ENCODE peak calls at places on chromosomes 16 and 17, in four cellular contexts. W is GM12878, M is K562, T is HepG2. I is an unnamed sample.

GRCh38 chr17:15456972-15457722 is 10.3 kb downstream of the CDRT4 start:
- DNase-seq in T (peak), M (no peak), W (no peak), I (no peak)

GRCh38 chr17:62692721-62693431 is 65.4 kb downstream of the MRC2 start:
- DNase-seq in T (peak), M (peak), W (no peak), I (peak)

GRCh38 chr16:17343028-17343427 is 127.7 kb downstream of the XYLT1 start:
- DNase-seq in T (no peak), W (peak), M (no peak), I (no peak)

GRCh38 chr16:57486858-57487834 is 853 bp upstream of the DOK4 start:
- DNase-seq in W (no peak), T (no peak), M (no peak), I (no peak)

GRCh38 chr16:3168706-3169105 is 19.3 kb upstream of the OR1F1 start:
- DNase-seq in W (no peak), T (no peak), M (no peak), I (no peak)

GRCh38 chr17:45224671-45225050 is 3.0 kb downstream of the FMNL1 start:
- DNase-seq in T (no peak), W (no peak), M (no peak), I (no peak)

GRCh38 chr16:55499281-55499680 is 9.6 kb upstream of the LPCAT2 start:
- DNase-seq in T (no peak), W (no peak), M (no peak), I (no peak)

GRCh38 chr16:31472559-31473203 is 729 bp downstream of the TGFB1I1 start:
- DNase-seq in M (peak), T (peak), W (no peak), I (peak)

GRCh38 chr16:56662357-56663354 is 4.9 kb downstream of the MT1F start:
- DNase-seq in M (no peak), T (no peak), W (no peak), I (peak)

GRCh38 chr16:81378049-81378448 is 63.3 kb downstream of the GAN start:
- DNase-seq in W (no peak), T (no peak), M (no peak), I (no peak)

GRCh38 chr16:23650674-23651073 is 9.4 kb downstream of the DCTN5 start:
- DNase-seq in W (no peak), M (no peak), T (no peak), I (no peak)

GRCh38 chr17:58028591-58028990 is 21.5 kb upstream of the SRSF1 start:
- DNase-seq in T (no peak), W (no peak), M (no peak), I (no peak)

GRCh38 chr16:72429566-72430160 is 257.7 kb upstream of the PMFBP1 start:
- DNase-seq in T (no peak), M (no peak), W (no peak), I (no peak)

GRCh38 chr16:78291642-78292041 is 192.2 kb downstream of the WWOX start:
- DNase-seq in M (no peak), T (no peak), W (no peak), I (peak)

GRCh38 chr17:50059256-50059655 is 3.3 kb downstream of the ITGA3 start:
- DNase-seq in M (no peak), T (no peak), W (no peak), I (no peak)

GRCh38 chr17:69326302-69327059 is 452 bp downstream of the ABCA5 start:
- DNase-seq in W (no peak), M (no peak), T (peak), I (no peak)

GRCh38 chr17:5745091-5745820 is 160.9 kb upstream of the NLRP1 start:
- DNase-seq in T (no peak), M (no peak), W (no peak), I (no peak)

GRCh38 chr17:16911141-16911937 is 60.6 kb downstream of the TNFRSF13B start:
- DNase-seq in M (peak), W (no peak), T (no peak), I (no peak)

GRCh38 chr16:30065943-30066881 is 652 bp downstream of the ALDOA start:
- DNase-seq in W (no peak), T (no peak), M (peak), I (peak)

DNA sequence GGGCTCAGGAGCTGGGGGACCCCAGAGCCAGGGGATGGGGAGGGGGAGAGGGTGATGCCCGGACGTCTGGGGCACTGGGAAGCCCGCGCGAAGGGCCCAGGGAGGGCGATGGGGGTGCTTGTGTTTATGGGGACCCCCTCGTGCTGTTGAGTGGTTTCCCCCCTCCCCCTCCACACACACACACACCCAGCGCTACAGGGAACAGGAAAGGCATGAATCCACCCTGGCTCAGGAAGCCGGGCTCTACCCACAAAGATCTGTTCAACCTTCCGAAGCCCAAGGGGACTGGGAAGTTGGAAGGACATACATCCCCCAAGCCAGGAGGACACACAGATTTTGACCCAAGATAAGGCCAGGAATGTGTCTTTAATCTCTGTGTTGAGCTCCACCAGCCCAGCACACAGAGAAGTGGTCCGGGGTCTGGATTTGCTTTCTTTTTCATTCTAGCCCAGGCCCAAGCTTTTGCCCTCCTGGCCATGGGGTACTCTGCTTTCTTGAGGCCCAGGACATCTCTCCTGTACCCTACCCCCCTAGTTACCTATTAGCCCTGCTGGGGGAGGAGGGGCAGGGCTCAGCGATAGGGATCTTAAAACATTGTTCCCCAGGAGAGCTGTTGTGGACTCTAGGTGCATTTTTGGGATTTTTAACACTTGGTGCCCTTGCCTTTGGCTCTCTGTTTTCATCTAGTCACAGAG is 1.2 kb downstream of the UBALD2 start:
- DNase-seq in T (peak), M (no peak), W (no peak), I (no peak)
- TF ChIP-seq POLR2AphosphoS5 in T (no peak), M (no peak), W (peak), I (no peak)

GRCh38 chr16:8572063-8572918 is 18.0 kb downstream of the TMEM114 start:
- DNase-seq in M (no peak), W (no peak), T (no peak), I (no peak)
- TF ChIP-seq JUNB in M (no peak), W (no peak), T (no peak), I (no peak)

GRCh38 chr17:60526726-60527125 is 684 bp upstream of the APPBP2 start:
- DNase-seq in W (no peak), T (no peak), M (no peak), I (peak)
- TF ChIP-seq CTCF in W (no peak), T (no peak), M (no peak), I (no peak)

DNA sequence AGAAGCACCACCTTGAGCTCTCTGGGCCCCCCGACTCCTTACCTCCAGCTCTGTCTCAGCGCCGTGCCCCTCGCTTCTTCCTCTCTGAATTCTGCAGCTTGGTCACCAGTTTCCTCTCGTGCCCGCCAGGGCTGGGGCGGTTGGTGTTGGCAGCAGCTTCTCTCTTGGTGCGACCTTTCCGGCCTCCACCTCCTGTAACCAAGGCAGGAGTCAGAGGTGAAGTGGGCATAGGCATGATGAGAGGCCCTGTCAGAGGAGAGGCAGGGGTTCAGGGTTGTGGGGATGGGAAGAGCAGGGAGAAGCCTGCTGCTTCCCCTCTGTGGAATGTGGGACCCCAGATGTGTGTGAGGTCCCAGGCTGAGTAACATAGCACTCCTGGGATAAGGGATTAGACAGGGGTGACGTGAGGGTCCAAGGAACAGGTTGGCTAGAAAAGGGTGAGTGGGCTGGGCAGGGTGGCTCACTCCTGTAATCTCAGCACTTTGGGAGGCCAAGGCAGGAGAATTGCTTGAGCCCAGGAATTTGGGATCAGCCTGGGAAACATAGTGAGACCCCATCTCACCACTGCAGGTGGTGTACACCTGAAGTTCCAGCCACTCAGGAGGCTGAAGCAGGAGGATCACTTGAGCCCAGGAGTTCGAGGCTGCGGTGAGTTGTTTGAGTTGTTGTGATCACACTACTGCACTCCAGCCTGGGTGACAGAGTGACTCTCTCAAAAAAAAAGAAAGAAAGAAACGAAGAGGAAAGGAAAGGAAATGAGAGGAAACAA is 626 bp downstream of the NUPR1 start:
- DNase-seq in T (no peak), W (no peak), M (no peak), I (no peak)
- TF ChIP-seq POLR2AphosphoS5 in T (no peak), W (no peak), M (no peak), I (no peak)

DNA sequence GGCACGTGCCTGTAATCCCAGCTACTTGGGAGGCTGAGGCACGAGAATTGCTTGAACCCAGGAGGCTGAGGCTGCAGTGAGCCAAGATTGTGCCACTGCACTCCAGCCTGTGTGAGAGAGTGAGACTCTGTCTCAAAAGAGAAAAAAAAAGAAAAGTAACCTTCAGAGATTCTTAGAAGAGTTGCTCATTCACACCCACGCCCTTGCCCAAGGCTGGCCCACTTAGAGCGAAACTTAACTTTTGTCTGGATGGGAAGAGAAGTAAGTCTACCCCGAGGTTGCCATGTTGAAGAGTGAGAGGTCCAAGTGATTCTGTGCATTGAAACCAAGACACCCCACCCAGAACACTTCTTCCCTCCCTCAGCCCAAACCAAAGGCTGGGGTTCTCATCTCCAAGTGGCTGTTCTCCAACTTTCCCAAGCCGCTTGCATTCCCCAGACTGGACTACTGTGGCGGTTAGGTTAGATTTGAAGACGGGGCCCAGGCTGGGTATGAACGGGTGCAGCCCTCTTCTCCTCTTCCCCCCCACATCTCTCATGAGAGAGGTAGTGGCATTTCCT is 2.4 kb upstream of the CISD3 start:
- DNase-seq in T (no peak), M (no peak), W (no peak), I (no peak)
- TF ChIP-seq JUNB in T (no peak), M (no peak), W (no peak), I (no peak)

DNA sequence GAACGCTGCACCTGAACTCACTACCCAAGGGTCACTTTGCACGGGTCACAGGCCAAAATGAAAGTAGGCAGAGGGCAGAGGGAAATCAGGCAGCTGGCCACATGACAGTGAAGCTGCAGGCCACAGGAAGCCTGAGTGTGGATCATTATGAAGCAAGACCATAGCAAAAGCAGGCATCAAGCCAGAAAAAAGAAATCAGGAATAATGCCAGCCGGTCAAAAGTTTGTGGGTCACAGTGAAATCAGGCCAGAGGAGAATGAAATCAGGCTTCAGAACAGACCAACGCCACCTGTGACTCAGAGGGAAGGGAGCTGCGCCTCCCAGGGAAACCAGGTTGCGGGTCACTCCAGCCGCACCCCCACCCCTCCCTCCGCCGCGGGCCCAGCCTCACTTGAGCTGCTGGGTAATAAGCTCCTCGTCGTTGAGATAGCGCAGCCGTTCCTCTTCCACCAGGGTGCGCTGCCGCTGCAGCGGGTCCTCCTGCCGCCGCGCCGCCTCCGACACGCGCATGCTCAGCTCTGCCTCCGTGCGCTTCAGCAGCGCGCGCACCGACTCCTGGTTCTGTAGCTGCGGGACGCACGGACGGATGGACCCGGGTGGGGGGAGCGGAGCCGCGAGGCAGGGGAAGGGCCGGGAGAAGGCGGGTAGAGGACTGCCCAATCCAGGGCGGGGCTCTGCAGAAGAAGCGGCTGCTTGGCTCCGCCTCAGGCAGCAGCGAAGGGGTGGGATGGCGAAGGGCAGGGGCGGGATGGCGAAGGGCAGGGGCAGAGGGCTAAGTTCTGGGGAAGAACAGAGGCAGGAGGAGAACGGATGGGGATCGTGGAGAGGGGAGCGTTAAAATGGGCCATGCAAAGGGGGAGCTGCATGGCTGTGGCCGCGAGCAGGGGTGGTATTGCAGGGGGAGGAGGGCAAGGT is 47.7 kb downstream of the SRCIN1 start:
- DNase-seq in W (peak), M (peak), T (peak), I (peak)
- TF ChIP-seq CTCF in W (peak), M (peak), T (peak), I (peak)

GRCh38 chr17:1009411-1010085 is 12.6 kb downstream of the TIMM22 start:
- DNase-seq in W (no peak), M (no peak), T (no peak), I (no peak)
- TF ChIP-seq POLR2AphosphoS5 in W (no peak), M (no peak), T (no peak), I (no peak)

GRCh38 chr17:78184311-78184710 is 2.5 kb downstream of the TK1 start:
- DNase-seq in W (no peak), M (no peak), T (no peak), I (no peak)
- TF ChIP-seq JUNB in W (no peak), M (no peak), T (no peak), I (no peak)

DNA sequence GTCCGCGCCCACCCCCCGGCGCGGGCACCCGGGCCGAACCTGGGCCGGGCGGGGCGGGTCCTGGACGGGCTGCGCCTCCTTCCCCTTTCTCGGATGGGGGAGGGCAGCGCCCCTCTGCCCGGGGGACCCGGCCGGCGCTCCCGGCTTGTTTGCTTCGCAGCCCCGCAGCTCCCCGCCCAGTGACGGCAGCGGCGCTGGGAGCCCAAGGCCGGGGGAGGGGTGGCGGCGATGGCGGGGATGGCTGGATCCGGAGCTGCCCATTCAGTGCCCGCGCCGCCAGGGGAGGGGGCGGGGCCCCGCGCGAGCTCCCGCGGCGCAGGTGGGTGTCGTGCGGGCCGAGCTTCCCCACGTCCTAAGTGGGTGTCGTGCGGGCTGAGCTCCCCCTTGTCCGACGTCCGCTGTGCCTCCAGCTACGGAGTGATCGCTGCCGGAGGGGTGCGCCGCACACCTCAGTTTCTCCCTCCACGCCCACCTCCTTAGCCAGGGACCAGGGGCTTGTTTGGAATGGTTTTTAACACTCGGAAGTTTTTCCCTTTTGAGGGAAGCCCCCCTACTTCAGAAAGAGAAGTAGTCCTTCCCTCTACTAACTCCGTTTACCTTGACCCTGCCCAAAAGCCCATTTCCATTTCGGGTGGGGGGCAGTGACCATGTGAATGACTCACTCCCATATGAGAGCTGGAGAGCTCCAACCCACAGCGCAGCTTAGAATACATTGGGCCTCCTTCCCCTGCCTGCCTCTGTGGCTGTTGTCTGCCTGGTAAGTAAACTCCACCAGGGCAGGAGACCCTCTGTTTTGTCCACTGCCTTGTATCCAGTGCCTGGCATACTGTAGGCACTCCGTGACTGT is 733 bp downstream of the SGSM2 start:
- DNase-seq in W (no peak), M (peak), T (peak), I (peak)
- TF ChIP-seq CTCF in W (no peak), M (no peak), T (no peak), I (no peak)

I was measured in GM23338.